ENCODE peak calls at places on chromosomes 12 and 14, in four cellular contexts. T is heart left ventricle, H is BE2C, X is astrocyte. K is an unnamed sample. For H3K9me3, the result is how much of the 10 kb centered on the place peaks cover.

GRCh38 chr12:1680804-1681492 is 9.9 kb upstream of the ADIPOR2 start:
- DNase-seq in X (no peak), T (no peak), H (no peak), K (no peak)

GRCh38 chr12:67436230-67436629 is 167.1 kb downstream of the CAND1 start:
- DNase-seq in X (peak), H (no peak), T (no peak), K (no peak)

GRCh38 chr14:73784988-73785313 is 66.7 kb upstream of the PTGR2 start:
- DNase-seq in H (no peak), X (no peak), T (no peak), K (no peak)

GRCh38 chr14:32623300-32624093 is 294.4 kb downstream of the AKAP6 start:
- DNase-seq in X (no peak), T (peak), H (peak), K (no peak)

GRCh38 chr14:68173227-68173972 is 353.8 kb downstream of the RAD51B start:
- DNase-seq in T (no peak), X (peak), H (no peak), K (no peak)

GRCh38 chr12:41967668-41968649 is 176.7 kb downstream of the GXYLT1 start:
- DNase-seq in X (peak), H (no peak), T (no peak), K (no peak)

GRCh38 chr12:107277850-107278249 is 184.5 kb upstream of the CRY1 start:
- DNase-seq in X (peak), T (no peak), H (no peak), K (no peak)

GRCh38 chr12:53974084-53975018 is at the start of gene HOTAIR:
- DNase-seq in X (no peak), H (peak), T (no peak), K (no peak)

GRCh38 chr14:42671636-42672035 is 1065.0 kb downstream of the LRFN5 start:
- DNase-seq in H (no peak), T (no peak), X (no peak), K (no peak)

GRCh38 chr12:114687802-114688201 is 3.8 kb upstream of the TBX3 start:
- DNase-seq in X (no peak), T (no peak), H (no peak), K (no peak)

GRCh38 chr14:95133282-95133681 is 24.0 kb downstream of the DICER1 start:
- DNase-seq in T (no peak), X (no peak), H (no peak), K (no peak)

GRCh38 chr12:110689002-110689600 is at the start of gene HVCN1:
- DNase-seq in X (no peak), H (no peak), T (peak), K (peak)

GRCh38 chr12:85057370-85057963 is 21.3 kb downstream of the LRRIQ1 start:
- DNase-seq in X (peak), T (no peak), H (peak), K (no peak)

GRCh38 chr12:48118491-48118890 is 673 bp upstream of the PFKM start:
- DNase-seq in T (no peak), X (no peak), H (no peak), K (no peak)

GRCh38 chr14:100525615-100526014 is 61.6 kb downstream of the BEGAIN start:
- DNase-seq in H (no peak), X (no peak), T (no peak), K (no peak)

GRCh38 chr12:27794818-27795584 is 15.0 kb upstream of the MANSC4 start:
- DNase-seq in H (no peak), X (no peak), T (no peak), K (no peak)

GRCh38 chr14:99792551-99793212 is 531 bp upstream of the EML1 start:
- DNase-seq in H (no peak), T (no peak), X (peak), K (peak)

GRCh38 chr12:31922341-31923062 is 36.7 kb upstream of the RESF1 start:
- DNase-seq in X (peak), H (no peak), T (no peak), K (no peak)

GRCh38 chr14:92969470-92970232 is 46.7 kb downstream of the CHGA start:
- DNase-seq in X (no peak), T (no peak), H (no peak), K (no peak)

GRCh38 chr12:125124320-125124966 is 59.2 kb downstream of the AACS start:
- DNase-seq in T (no peak), H (no peak), X (no peak), K (no peak)

GRCh38 chr12:78793982-78794381 is 70.6 kb upstream of the SYT1 start:
- DNase-seq in X (no peak), T (no peak), H (no peak), K (no peak)

GRCh38 chr14:98964171-98964570 is 307.8 kb downstream of the BCL11B start:
- DNase-seq in X (no peak), T (no peak), H (no peak), K (no peak)

GRCh38 chr14:69624131-69624530 is 12.7 kb downstream of the SUSD6 start:
- DNase-seq in T (no peak), H (no peak), X (no peak), K (no peak)

GRCh38 chr14:24735984-24736630 is 102.1 kb upstream of the GZMB start:
- DNase-seq in H (no peak), T (no peak), X (no peak), K (no peak)

GRCh38 chr14:106228541-106229158 is 702.3 kb downstream of the TMEM121 start:
- DNase-seq in T (no peak), X (no peak), H (no peak), K (no peak)

GRCh38 chr14:106227793-106228192 is 701.4 kb downstream of the TMEM121 start:
- DNase-seq in X (no peak), T (no peak), H (no peak), K (no peak)

GRCh38 chr14:106222736-106223135 is 696.4 kb downstream of the TMEM121 start:
- DNase-seq in T (no peak), X (no peak), H (no peak), K (no peak)

GRCh38 chr14:106224694-106224971 is 698.2 kb downstream of the TMEM121 start:
- DNase-seq in X (no peak), H (no peak), T (no peak), K (no peak)
- TF ChIP-seq CTCF in X (no peak), H (no peak), T (no peak), K (no peak)

GRCh38 chr12:132294121-132295034 is 35.0 kb downstream of the GALNT9 start:
- DNase-seq in T (no peak), X (no peak), H (no peak), K (no peak)
- H3K9me3 ChIP-seq in T (under half), X (under half), H (under half), K (under half)

DNA sequence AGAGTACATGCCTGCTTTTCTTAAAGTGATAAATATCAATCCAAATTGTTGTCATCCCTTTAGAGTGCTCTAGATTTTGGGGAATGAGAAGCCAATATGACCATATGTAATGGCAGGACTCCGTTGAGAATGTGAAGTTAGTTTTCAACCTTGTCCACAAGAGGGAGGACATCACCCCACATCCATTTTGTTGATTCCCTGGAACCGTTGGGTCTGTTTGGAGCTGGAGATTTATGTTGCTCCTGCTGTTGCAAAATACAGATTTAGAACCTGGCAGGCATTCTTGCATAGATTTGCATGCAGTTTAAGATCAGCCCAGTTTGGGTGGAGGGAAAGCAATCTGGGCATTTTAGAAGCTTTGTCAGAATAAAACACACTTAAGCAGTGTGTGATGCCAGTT is 620.1 kb downstream of the NRXN3 start:
- DNase-seq in H (no peak), X (no peak), T (no peak), K (no peak)
- TF ChIP-seq CTCF in H (no peak), X (no peak), T (no peak), K (no peak)

GRCh38 chr12:132527186-132527882 is 37.4 kb downstream of the FBRSL1 start:
- DNase-seq in X (no peak), T (no peak), H (no peak), K (no peak)

GRCh38 chr12:132529899-132530298 is 39.9 kb downstream of the FBRSL1 start:
- DNase-seq in T (no peak), H (no peak), X (no peak), K (no peak)

GRCh38 chr12:132529156-132529839 is 39.3 kb downstream of the FBRSL1 start:
- DNase-seq in X (no peak), T (no peak), H (no peak), K (no peak)

GRCh38 chr12:132527883-132528264 is 37.9 kb downstream of the FBRSL1 start:
- DNase-seq in H (no peak), X (no peak), T (no peak), K (no peak)

GRCh38 chr12:132528564-132529106 is 38.7 kb downstream of the FBRSL1 start:
- DNase-seq in H (no peak), T (no peak), X (no peak), K (no peak)
- H3K9me3 ChIP-seq in H (under half), T (under half), X (under half), K (under half)

DNA sequence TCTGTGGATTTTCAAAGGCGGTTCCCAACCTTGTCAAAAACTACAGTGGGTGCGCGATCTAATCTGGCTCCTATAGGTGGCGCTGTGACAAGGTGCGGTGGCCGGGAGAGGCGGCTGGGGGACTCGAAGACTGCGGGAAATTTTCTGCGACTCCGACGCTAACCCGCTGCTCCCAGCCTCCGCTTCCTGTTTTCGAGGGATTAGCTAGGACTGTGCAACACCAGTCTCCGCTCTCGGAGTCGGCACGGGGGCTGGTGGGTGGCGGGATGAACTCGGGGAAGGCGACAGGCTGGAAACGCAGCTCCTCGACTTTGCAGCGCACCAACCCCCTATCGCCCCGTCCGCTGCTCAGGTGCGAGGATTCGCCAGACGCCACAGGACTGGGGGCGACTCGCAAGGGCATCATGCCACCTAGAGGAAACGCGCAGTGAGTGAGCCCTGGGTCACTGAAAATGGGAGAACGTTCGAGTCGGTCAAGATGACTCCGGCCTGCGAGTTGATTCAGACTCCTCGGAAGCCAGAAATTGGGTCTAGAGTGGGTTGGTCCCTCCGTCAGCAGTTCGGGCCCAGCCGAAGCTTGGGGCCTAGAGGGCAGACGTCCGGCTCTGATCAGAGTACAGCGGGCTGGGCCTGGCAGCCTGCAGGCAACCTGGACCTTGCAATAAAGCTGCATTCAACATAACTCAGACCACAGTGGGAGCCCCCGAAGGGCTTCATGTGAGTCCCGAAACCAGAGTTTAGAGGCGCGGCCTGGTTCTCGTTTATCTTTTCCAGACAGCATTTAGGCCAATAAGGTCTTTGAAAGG is 5.5 kb upstream of the PAX9 start:
- DNase-seq in H (peak), T (no peak), X (no peak), K (no peak)
- TF ChIP-seq CTCF in H (peak), T (no peak), X (peak), K (no peak)

DNA sequence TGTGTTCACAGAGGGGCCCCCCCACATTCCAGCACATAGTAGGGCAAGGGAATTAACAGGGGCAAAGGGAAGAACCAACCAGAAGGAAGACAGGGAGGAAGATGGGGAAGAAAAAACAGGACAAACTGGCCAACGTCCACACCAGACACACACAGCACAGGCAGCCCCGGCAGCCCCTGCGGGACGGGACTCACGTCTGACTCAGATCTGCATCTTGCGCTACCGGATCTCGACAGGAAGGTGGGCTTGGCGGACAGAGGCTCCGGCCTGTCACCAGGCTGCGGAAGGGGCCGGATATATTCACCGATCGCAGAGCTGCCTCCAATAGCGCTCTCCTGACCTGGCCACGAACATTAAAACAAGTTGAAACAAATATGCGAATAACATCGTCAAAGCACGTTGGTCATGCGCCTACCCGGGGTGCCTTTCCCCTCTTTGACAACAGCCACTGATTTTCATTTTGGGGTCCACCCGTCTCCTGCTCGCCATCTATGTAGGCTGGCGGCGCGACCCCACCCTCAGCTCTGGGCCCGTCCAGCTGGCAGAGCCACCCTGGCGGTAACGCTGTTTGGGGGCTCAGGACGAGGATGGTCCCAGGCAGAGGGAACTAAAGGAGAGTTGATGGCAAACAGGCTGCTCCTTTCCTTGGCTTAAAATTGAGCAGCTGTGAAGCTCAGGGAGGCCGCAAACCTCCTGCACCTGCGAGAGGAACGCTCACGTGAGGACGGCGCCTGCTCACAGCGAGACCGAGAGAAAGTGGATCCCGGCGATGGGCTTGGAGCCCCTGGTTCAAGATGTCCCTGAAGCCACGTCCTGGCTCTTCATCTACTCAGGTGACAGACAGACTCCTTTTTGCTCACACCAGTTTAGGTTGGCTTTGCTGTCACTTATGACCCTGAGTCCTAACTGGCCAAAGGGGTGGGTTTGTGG is 113.6 kb downstream of the PIWIL1 start:
- DNase-seq in H (no peak), X (no peak), T (no peak), K (no peak)
- H3K9me3 ChIP-seq in H (under half), X (under half), T (under half), K (under half)

GRCh38 chr14:91649930-91650329 is 82.0 kb downstream of the CATSPERB start:
- DNase-seq in H (peak), T (no peak), X (no peak), K (no peak)
- TF ChIP-seq CTCF in H (peak), T (peak), X (peak), K (peak)